ENCODE peak calls at places on chromosomes 1 and 21, in six cellular contexts. One of them, this sample, is unnamed.

GRCh38 chr1:169487153-169487552 is 1.4 kb upstream of the SLC19A2 start:
- DNase-seq in activated CD8-positive, alpha-beta memory T cell treated with anti-CD3 and anti-CD28 coated beads for 1 hour: no peak
- DNase-seq in non-pigmented ciliary epithelial cell: no peak
- DNase-seq in mucosa of gallbladder: no peak
- DNase-seq in IMR-90: peak
- DNase-seq in stimulated activated CD4-positive, alpha-beta T cell treated with anti-CD3 and anti-CD28 coated beads, Interleukin-2, amount 100 ng/mL, for 48 hours: no peak
- DNase-seq in this sample: no peak

GRCh38 chr1:45543599-45544417 is 6.8 kb upstream of the AKR1A1 start:
- DNase-seq in activated CD8-positive, alpha-beta memory T cell treated with anti-CD3 and anti-CD28 coated beads for 1 hour: peak
- DNase-seq in non-pigmented ciliary epithelial cell: no peak
- DNase-seq in mucosa of gallbladder: peak
- DNase-seq in IMR-90: no peak
- DNase-seq in stimulated activated CD4-positive, alpha-beta T cell treated with anti-CD3 and anti-CD28 coated beads, Interleukin-2, amount 100 ng/mL, for 48 hours: peak
- DNase-seq in this sample: no peak

GRCh38 chr1:213939888-213940287 is 47.9 kb upstream of the PROX1 start:
- DNase-seq in activated CD8-positive, alpha-beta memory T cell treated with anti-CD3 and anti-CD28 coated beads for 1 hour: no peak
- DNase-seq in non-pigmented ciliary epithelial cell: no peak
- DNase-seq in mucosa of gallbladder: no peak
- DNase-seq in IMR-90: no peak
- DNase-seq in stimulated activated CD4-positive, alpha-beta T cell treated with anti-CD3 and anti-CD28 coated beads, Interleukin-2, amount 100 ng/mL, for 48 hours: no peak
- DNase-seq in this sample: no peak

GRCh38 chr1:32353886-32354570 is 8.3 kb downstream of the FAM229A start:
- DNase-seq in activated CD8-positive, alpha-beta memory T cell treated with anti-CD3 and anti-CD28 coated beads for 1 hour: no peak
- DNase-seq in non-pigmented ciliary epithelial cell: no peak
- DNase-seq in mucosa of gallbladder: peak
- DNase-seq in IMR-90: peak
- DNase-seq in stimulated activated CD4-positive, alpha-beta T cell treated with anti-CD3 and anti-CD28 coated beads, Interleukin-2, amount 100 ng/mL, for 48 hours: no peak
- DNase-seq in this sample: no peak

GRCh38 chr1:98104285-98104684 is 183.5 kb upstream of the DPYD start:
- DNase-seq in activated CD8-positive, alpha-beta memory T cell treated with anti-CD3 and anti-CD28 coated beads for 1 hour: no peak
- DNase-seq in non-pigmented ciliary epithelial cell: no peak
- DNase-seq in mucosa of gallbladder: no peak
- DNase-seq in IMR-90: peak
- DNase-seq in stimulated activated CD4-positive, alpha-beta T cell treated with anti-CD3 and anti-CD28 coated beads, Interleukin-2, amount 100 ng/mL, for 48 hours: no peak
- DNase-seq in this sample: no peak

GRCh38 chr21:39714331-39714730 is 30.7 kb upstream of the IGSF5 start:
- DNase-seq in activated CD8-positive, alpha-beta memory T cell treated with anti-CD3 and anti-CD28 coated beads for 1 hour: no peak
- DNase-seq in non-pigmented ciliary epithelial cell: no peak
- DNase-seq in mucosa of gallbladder: no peak
- DNase-seq in IMR-90: no peak
- DNase-seq in stimulated activated CD4-positive, alpha-beta T cell treated with anti-CD3 and anti-CD28 coated beads, Interleukin-2, amount 100 ng/mL, for 48 hours: no peak
- DNase-seq in this sample: no peak

GRCh38 chr1:167629681-167630567 is at the start of gene RCSD1:
- DNase-seq in activated CD8-positive, alpha-beta memory T cell treated with anti-CD3 and anti-CD28 coated beads for 1 hour: no peak
- DNase-seq in non-pigmented ciliary epithelial cell: no peak
- DNase-seq in mucosa of gallbladder: no peak
- DNase-seq in IMR-90: no peak
- DNase-seq in stimulated activated CD4-positive, alpha-beta T cell treated with anti-CD3 and anti-CD28 coated beads, Interleukin-2, amount 100 ng/mL, for 48 hours: peak
- DNase-seq in this sample: no peak

GRCh38 chr1:109892476-109893368 is 17.9 kb upstream of the CSF1 start:
- DNase-seq in activated CD8-positive, alpha-beta memory T cell treated with anti-CD3 and anti-CD28 coated beads for 1 hour: no peak
- DNase-seq in non-pigmented ciliary epithelial cell: no peak
- DNase-seq in mucosa of gallbladder: no peak
- DNase-seq in IMR-90: peak
- DNase-seq in stimulated activated CD4-positive, alpha-beta T cell treated with anti-CD3 and anti-CD28 coated beads, Interleukin-2, amount 100 ng/mL, for 48 hours: no peak
- DNase-seq in this sample: no peak

GRCh38 chr1:158060001-158060400 is 66.6 kb downstream of the KIRREL1 start:
- DNase-seq in activated CD8-positive, alpha-beta memory T cell treated with anti-CD3 and anti-CD28 coated beads for 1 hour: no peak
- DNase-seq in non-pigmented ciliary epithelial cell: no peak
- DNase-seq in mucosa of gallbladder: no peak
- DNase-seq in IMR-90: no peak
- DNase-seq in stimulated activated CD4-positive, alpha-beta T cell treated with anti-CD3 and anti-CD28 coated beads, Interleukin-2, amount 100 ng/mL, for 48 hours: no peak
- DNase-seq in this sample: peak

This sample was measured in iPS DF 6.9.